ENCODE peak calls at places on chromosome 6, in five cellular contexts. G is activated CD4-positive, alpha-beta T cell treated with anti-CD3 and anti-CD28 coated beads for 48 hours; J is activated CD8-positive, alpha-beta memory T cell treated with anti-CD3 and anti-CD28 coated beads for 24 hours; M is stimulated activated CD8-positive, alpha-beta memory T cell treated with anti-CD3 and anti-CD28 coated beads, Interleukin-4, amount 100 ng/mL, for 1 hour; D is glutamatergic neuron. L is an unnamed sample.

GRCh38 chr6:76026101-76026500 is 46.4 kb downstream of the IMPG1 start:
- DNase-seq in G (peak), J (no peak), M (no peak), D (peak), L (no peak)

GRCh38 chr6:163349001-163349680 is 65.4 kb upstream of the QKI start:
- DNase-seq in G (no peak), J (no peak), M (no peak), D (no peak), L (no peak)

GRCh38 chr6:36118550-36119107 is 11.7 kb upstream of the MAPK13 start:
- DNase-seq in G (peak), J (peak), M (peak), D (peak), L (no peak)

GRCh38 chr6:6696867-6697531 is 108.5 kb downstream of the LY86 start:
- DNase-seq in G (peak), J (no peak), M (no peak), D (peak), L (peak)

GRCh38 chr6:143545976-143546547 is 34.5 kb upstream of the FUCA2 start:
- DNase-seq in G (no peak), J (no peak), M (no peak), D (no peak), L (no peak)

GRCh38 chr6:28673800-28674671 is 148.4 kb downstream of the GPX5 start:
- DNase-seq in G (peak), J (peak), M (no peak), D (peak), L (peak)

GRCh38 chr6:10411131-10411914 is 3.6 kb downstream of the TFAP2A start:
- DNase-seq in G (peak), J (no peak), M (no peak), D (no peak), L (no peak)

GRCh38 chr6:41688256-41688965 is 47.0 kb downstream of the TFEB start:
- DNase-seq in G (no peak), J (no peak), M (no peak), D (no peak), L (no peak)

GRCh38 chr6:43283905-43284304 is 14.2 kb upstream of the SLC22A7 start:
- DNase-seq in G (no peak), J (no peak), M (no peak), D (no peak), L (no peak)

GRCh38 chr6:151199976-151200375 is 39.8 kb upstream of the AKAP12 start:
- DNase-seq in G (no peak), J (no peak), M (no peak), D (no peak), L (no peak)

GRCh38 chr6:144715344-144715743 is 430.2 kb downstream of the UTRN start:
- DNase-seq in G (peak), J (no peak), M (no peak), D (no peak), L (no peak)

GRCh38 chr6:87237804-87238203 is 82.4 kb downstream of the ZNF292 start:
- DNase-seq in G (no peak), J (no peak), M (no peak), D (no peak), L (no peak)

GRCh38 chr6:166553563-166554271 is 32.8 kb downstream of the RAMACL start:
- DNase-seq in G (no peak), J (no peak), M (no peak), D (no peak), L (no peak)

GRCh38 chr6:128064540-128064895 is 163.7 kb upstream of the THEMIS start:
- DNase-seq in G (no peak), J (no peak), M (no peak), D (no peak), L (no peak)

GRCh38 chr6:4957521-4958231 is 46.2 kb downstream of the RPP40 start:
- DNase-seq in G (no peak), J (peak), M (no peak), D (no peak), L (no peak)

GRCh38 chr6:139597781-139598368 is 223.4 kb upstream of the CITED2 start:
- DNase-seq in G (no peak), J (no peak), M (no peak), D (no peak), L (peak)

GRCh38 chr6:162108041-162108440 is 619.5 kb downstream of the PRKN start:
- DNase-seq in G (no peak), J (no peak), M (no peak), D (no peak), L (no peak)

GRCh38 chr6:14000901-14001300 is 76.1 kb downstream of the RNF182 start:
- DNase-seq in G (no peak), J (no peak), M (no peak), D (no peak), L (no peak)

GRCh38 chr6:57216235-57217101 is 5.6 kb downstream of the RAB23 start:
- DNase-seq in G (no peak), J (no peak), M (no peak), D (no peak), L (no peak)

GRCh38 chr6:81790034-81790433 is 37.6 kb upstream of the TENT5A start:
- DNase-seq in G (no peak), J (no peak), M (no peak), D (no peak), L (no peak)

GRCh38 chr6:104326173-104327001 is 533.3 kb downstream of the HACE1 start:
- DNase-seq in G (no peak), J (no peak), M (no peak), D (no peak), L (no peak)

GRCh38 chr6:42276008-42276890 is 58.6 kb upstream of the MRPS10 start:
- DNase-seq in G (no peak), J (no peak), M (no peak), D (peak), L (peak)

GRCh38 chr6:163375361-163375760 is 39.2 kb upstream of the QKI start:
- DNase-seq in G (no peak), J (no peak), M (no peak), D (no peak), L (no peak)

GRCh38 chr6:42520786-42521607 is 42.8 kb upstream of the UBR2 start:
- DNase-seq in G (peak), J (no peak), M (no peak), D (no peak), L (no peak)

GRCh38 chr6:71855406-71855805 is 30.9 kb upstream of the RIMS1 start:
- DNase-seq in G (no peak), J (no peak), M (no peak), D (no peak), L (no peak)

GRCh38 chr6:35327349-35328027 is 14.9 kb upstream of the PPARD start:
- DNase-seq in G (peak), J (peak), M (peak), D (peak), L (peak)

GRCh38 chr6:79946773-79947190 is 571 bp downstream of the ELOVL4 start:
- DNase-seq in G (peak), J (peak), M (no peak), D (peak), L (peak)

GRCh38 chr6:112595201-112595600 is 248.1 kb downstream of the RFPL4B start:
- DNase-seq in G (no peak), J (no peak), M (no peak), D (no peak), L (no peak)

L was measured in ovary.